ENCODE peak calls at places on chromosome 22, in four cellular contexts. P is IMR-90, D is K562, M is A549. W is an unnamed sample.
A peak's percentile ranks its signal among the peaks of the same experiment; 100 is the strongest.

GRCh38 chr22:27760474-27760873 is 41.1 kb downstream of the MN1 start:
- DNase-seq in P (no peak), M (no peak), D (peak; percentile 16), W (no peak)

GRCh38 chr22:47102648-47103047 is 340.2 kb downstream of the TBC1D22A start:
- DNase-seq in M (peak; percentile 10), D (no peak), P (peak; percentile 12), W (peak; percentile 59)

GRCh38 chr22:42780070-42780540 is 59.4 kb upstream of the A4GALT start:
- DNase-seq in M (peak; percentile 93), D (peak; percentile 53), P (peak; percentile 95), W (peak; percentile 87)

GRCh38 chr22:49156662-49157285 is 670.9 kb downstream of the BRD1 start:
- DNase-seq in P (no peak), M (no peak), D (no peak), W (no peak)

GRCh38 chr22:28930357-28931007 is 47.1 kb downstream of the ZNRF3 start:
- DNase-seq in D (no peak), M (no peak), P (peak; percentile 21), W (no peak)

GRCh38 chr22:20115691-20116375 is at the start of gene RANBP1:
- DNase-seq in P (no peak), D (peak; percentile 78), M (no peak), W (no peak)

GRCh38 chr22:50672471-50673230 is at the start of gene SHANK3:
- DNase-seq in M (no peak), P (no peak), D (no peak), W (no peak)

GRCh38 chr22:17396531-17396930 is 27.3 kb downstream of the CECR2 start:
- DNase-seq in M (no peak), D (no peak), P (no peak), W (no peak)

GRCh38 chr22:44819966-44820631 is 67.7 kb downstream of the ARHGAP8 start:
- DNase-seq in D (no peak), M (no peak), P (no peak), W (no peak)

GRCh38 chr22:50684986-50685385 is 12.4 kb downstream of the SHANK3 start:
- DNase-seq in M (no peak), D (no peak), P (peak; percentile 39), W (no peak)

GRCh38 chr22:50304528-50305392 is 2.7 kb downstream of the PLXNB2 start:
- DNase-seq in D (peak; percentile 64), M (peak; percentile 45), P (no peak), W (no peak)

GRCh38 chr22:26672060-26672471 is 14.7 kb downstream of the MIAT start:
- DNase-seq in M (no peak), P (no peak), D (peak; percentile 12), W (no peak)

GRCh38 chr22:50677493-50678217 is 5.0 kb downstream of the SHANK3 start:
- DNase-seq in M (no peak), P (no peak), D (no peak), W (no peak)

GRCh38 chr22:33605686-33606085 is 314.6 kb downstream of the LARGE1 start:
- DNase-seq in D (no peak), M (no peak), P (no peak), W (no peak)
- H3K4me2 ChIP-seq in D (no peak overlapping the region), M (no peak overlapping the region), P (no peak overlapping the region), W (no peak overlapping the region)

DNA sequence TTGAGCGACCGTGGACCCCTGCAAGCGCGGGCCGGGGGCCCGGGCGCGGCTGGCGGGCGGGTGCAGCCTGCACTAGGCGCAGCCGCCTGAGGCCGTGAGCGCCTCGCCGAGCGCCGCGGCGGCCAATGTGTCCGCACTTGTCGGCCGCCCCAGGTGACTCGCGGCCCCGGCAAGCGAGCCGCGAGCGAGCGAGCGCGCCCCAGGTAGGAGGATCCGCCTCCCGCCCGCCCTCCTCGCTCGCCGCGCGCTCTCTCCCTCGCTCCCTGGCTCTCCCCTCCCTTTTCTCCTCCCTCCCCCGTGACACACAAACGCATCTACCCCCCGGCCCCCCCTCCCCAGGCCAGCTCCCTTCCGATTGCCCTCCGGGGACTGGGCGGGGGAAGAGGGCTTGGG is at the start of gene WNT7B:
- DNase-seq in M (peak; percentile 87), D (peak; percentile 27), P (no peak), W (no peak)
- TF ChIP-seq BHLHE40 in M (no peak), D (no peak), P (no peak), W (no peak)

DNA sequence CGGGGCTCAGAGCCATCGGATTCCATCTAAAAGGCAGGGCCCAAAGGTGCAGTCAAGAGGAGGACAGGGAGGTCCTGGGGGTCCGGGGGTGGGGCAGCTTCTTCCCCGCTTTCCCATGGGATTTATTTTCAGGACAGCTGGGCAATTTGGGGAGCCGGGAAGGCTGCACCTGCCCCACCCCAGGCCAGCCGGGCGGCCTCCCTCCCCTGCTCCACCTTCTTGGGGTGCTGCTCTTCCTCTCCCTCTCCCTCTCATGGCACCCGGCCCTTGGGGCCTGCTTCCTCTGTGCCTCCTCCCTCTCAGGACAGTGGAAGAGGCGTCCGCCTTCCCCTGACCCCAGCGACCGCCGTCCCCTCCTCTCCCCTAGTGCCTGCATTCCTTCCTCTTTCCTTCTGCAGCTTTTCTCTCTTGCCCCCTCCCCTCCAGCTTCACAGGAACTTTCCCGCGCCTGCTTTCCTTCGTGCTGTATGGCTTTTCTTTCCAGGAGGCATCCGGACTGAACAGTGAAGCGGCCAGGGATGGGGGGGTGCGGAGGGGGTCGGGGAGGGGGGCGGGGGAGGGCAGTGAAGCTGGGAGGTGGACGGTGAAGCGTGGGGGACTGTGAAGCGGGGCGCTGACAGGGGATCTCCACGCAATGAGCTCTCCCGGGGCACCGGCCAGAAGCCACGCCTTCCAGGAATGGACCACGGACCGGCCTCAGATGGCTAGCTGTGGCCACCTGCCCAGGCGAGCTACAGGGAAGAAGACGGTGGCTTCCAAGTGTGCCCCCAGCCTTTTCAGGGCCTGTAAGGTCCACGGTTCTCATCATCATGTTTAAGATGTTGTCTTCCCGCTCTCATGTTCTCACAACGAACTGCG is 27.0 kb downstream of the APOBEC3H start:
- DNase-seq in M (no peak), D (no peak), P (no peak), W (no peak)
- H3K4me2 ChIP-seq in M (no peak overlapping the region), D (no peak overlapping the region), P (no peak overlapping the region), W (no peak overlapping the region)

DNA sequence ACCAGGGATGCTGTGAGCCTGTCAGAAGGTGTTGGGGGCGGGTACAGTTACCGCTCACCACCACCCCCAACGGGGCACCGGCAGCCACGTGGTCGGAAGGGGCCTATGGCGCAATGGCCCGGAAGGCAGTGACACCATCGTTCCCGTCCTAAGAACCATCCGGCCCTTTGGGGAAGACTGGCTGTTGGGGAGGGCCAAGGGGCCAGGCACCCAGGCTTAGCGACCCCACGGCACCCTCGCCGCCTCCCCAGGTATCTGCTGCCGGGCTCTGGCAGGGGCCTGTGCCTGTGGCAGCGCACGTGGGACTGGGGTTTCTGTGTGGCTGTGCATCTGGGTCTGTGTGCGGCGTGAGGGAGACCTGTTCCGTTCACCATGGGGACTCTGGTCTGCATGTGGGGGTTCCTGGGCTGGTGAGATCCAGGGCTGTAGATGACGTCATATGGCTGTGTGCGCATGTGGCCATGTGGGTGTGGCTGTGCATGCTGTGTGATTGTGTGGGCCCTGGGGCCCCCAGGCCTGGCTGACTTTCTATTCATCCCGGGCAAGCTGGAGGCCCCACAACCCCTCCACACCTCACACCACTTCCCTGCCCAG is 703 bp downstream of the OSM start:
- DNase-seq in P (no peak), M (no peak), D (peak; percentile 74), W (no peak)
- TF ChIP-seq BHLHE40 in P (no peak), M (no peak), D (no peak), W (no peak)

GRCh38 chr22:40114411-40114810 is 63.3 kb upstream of the TNRC6B start:
- DNase-seq in P (no peak), D (no peak), M (no peak), W (no peak)
- H3K4me2 ChIP-seq in P (no peak overlapping the region), D (no peak overlapping the region), M (no peak overlapping the region), W (no peak overlapping the region)

GRCh38 chr22:36435516-36436415 is 45.7 kb downstream of the TXN2 start:
- DNase-seq in D (no peak), P (no peak), M (no peak), W (peak; percentile 92)
- TF ChIP-seq BHLHE40 in D (no peak), P (no peak), M (no peak), W (no peak)

GRCh38 chr22:32533265-32534068 is 58.9 kb downstream of the FBXO7 start:
- DNase-seq in M (no peak), D (no peak), P (peak; percentile 54), W (no peak)
- H3K4me2 ChIP-seq in M (peak overlapping the region; percentile 26), D (peak overlapping the region; percentile 28), P (no peak overlapping the region), W (peak overlapping the region; percentile 96)

W was measured in HepG2.